ENCODE peak calls at places on chromosome 11, in four cellular contexts. One of them, this sample, is unnamed. For H3K36me3, the result is how much of the 10 kb centered on the place peaks cover.

GRCh38 chr11:93444671-93445073 is 98.5 kb downstream of the SMCO4 start:
- DNase-seq in stomach: no peak
- DNase-seq in fibroblast of lung: peak
- DNase-seq in vagina: no peak
- DNase-seq in this sample: no peak

GRCh38 chr11:19753451-19754041 is 40.9 kb downstream of the NAV2 start:
- DNase-seq in fibroblast of lung: peak
- DNase-seq in stomach: peak
- DNase-seq in vagina: no peak
- DNase-seq in this sample: no peak

GRCh38 chr11:6204708-6205107 is 649 bp upstream of the C11orf42 start:
- DNase-seq in vagina: no peak
- DNase-seq in stomach: no peak
- DNase-seq in fibroblast of lung: no peak
- DNase-seq in this sample: no peak

GRCh38 chr11:36177837-36178236 is 111.4 kb downstream of the COMMD9 start:
- DNase-seq in fibroblast of lung: peak
- DNase-seq in vagina: no peak
- DNase-seq in stomach: no peak
- DNase-seq in this sample: no peak

GRCh38 chr11:87437844-87438223 is 400.1 kb downstream of the TMEM135 start:
- DNase-seq in stomach: no peak
- DNase-seq in vagina: no peak
- DNase-seq in fibroblast of lung: peak
- DNase-seq in this sample: no peak

GRCh38 chr11:126115253-126115540 is 52.5 kb upstream of the CDON start:
- DNase-seq in stomach: peak
- DNase-seq in fibroblast of lung: no peak
- DNase-seq in vagina: no peak
- DNase-seq in this sample: no peak

GRCh38 chr11:87851234-87851633 is 324.0 kb downstream of the RAB38 start:
- DNase-seq in fibroblast of lung: peak
- DNase-seq in vagina: no peak
- DNase-seq in stomach: no peak
- DNase-seq in this sample: no peak

GRCh38 chr11:125072210-125072960 is 9.3 kb downstream of the SLC37A2 start:
- DNase-seq in stomach: no peak
- DNase-seq in fibroblast of lung: no peak
- DNase-seq in vagina: peak
- DNase-seq in this sample: no peak

GRCh38 chr11:125425601-125426000 is 70.5 kb downstream of the FEZ1 start:
- DNase-seq in fibroblast of lung: no peak
- DNase-seq in stomach: no peak
- DNase-seq in vagina: no peak
- DNase-seq in this sample: no peak

GRCh38 chr11:23320131-23320530 is 459.9 kb upstream of the CCDC179 start:
- DNase-seq in fibroblast of lung: peak
- DNase-seq in stomach: no peak
- DNase-seq in vagina: no peak
- DNase-seq in this sample: no peak

GRCh38 chr11:29190313-29190712 is 826.5 kb downstream of the KCNA4 start:
- DNase-seq in fibroblast of lung: no peak
- DNase-seq in vagina: no peak
- DNase-seq in stomach: no peak
- DNase-seq in this sample: no peak

GRCh38 chr11:66466225-66467033 is at the start of gene PELI3:
- DNase-seq in fibroblast of lung: peak
- DNase-seq in stomach: peak
- DNase-seq in vagina: peak
- DNase-seq in this sample: peak
- H3K36me3 ChIP-seq in fibroblast of lung: under half
- H3K36me3 ChIP-seq in stomach: under half
- H3K36me3 ChIP-seq in vagina: under half
- H3K36me3 ChIP-seq in this sample: under half

GRCh38 chr11:131370090-131370751 is at the start of gene NTM:
- DNase-seq in stomach: peak
- DNase-seq in fibroblast of lung: peak
- DNase-seq in vagina: no peak
- DNase-seq in this sample: no peak
- H3K4me3 ChIP-seq in stomach: peak
- H3K4me3 ChIP-seq in fibroblast of lung: no peak
- H3K4me3 ChIP-seq in vagina: peak
- H3K4me3 ChIP-seq in this sample: no peak

GRCh38 chr11:73126804-73127480 is 15.2 kb downstream of the FCHSD2 start:
- DNase-seq in vagina: no peak
- DNase-seq in stomach: no peak
- DNase-seq in fibroblast of lung: no peak
- DNase-seq in this sample: no peak
- H3K36me3 ChIP-seq in vagina: under half
- H3K36me3 ChIP-seq in stomach: under half
- H3K36me3 ChIP-seq in fibroblast of lung: under half
- H3K36me3 ChIP-seq in this sample: under half

GRCh38 chr11:111230122-111230465 is 15.4 kb upstream of the POU2AF2 start:
- DNase-seq in stomach: no peak
- DNase-seq in vagina: no peak
- DNase-seq in fibroblast of lung: no peak
- DNase-seq in this sample: no peak
- H3K4me3 ChIP-seq in stomach: peak
- H3K4me3 ChIP-seq in vagina: peak
- H3K4me3 ChIP-seq in fibroblast of lung: no peak
- H3K4me3 ChIP-seq in this sample: peak

DNA sequence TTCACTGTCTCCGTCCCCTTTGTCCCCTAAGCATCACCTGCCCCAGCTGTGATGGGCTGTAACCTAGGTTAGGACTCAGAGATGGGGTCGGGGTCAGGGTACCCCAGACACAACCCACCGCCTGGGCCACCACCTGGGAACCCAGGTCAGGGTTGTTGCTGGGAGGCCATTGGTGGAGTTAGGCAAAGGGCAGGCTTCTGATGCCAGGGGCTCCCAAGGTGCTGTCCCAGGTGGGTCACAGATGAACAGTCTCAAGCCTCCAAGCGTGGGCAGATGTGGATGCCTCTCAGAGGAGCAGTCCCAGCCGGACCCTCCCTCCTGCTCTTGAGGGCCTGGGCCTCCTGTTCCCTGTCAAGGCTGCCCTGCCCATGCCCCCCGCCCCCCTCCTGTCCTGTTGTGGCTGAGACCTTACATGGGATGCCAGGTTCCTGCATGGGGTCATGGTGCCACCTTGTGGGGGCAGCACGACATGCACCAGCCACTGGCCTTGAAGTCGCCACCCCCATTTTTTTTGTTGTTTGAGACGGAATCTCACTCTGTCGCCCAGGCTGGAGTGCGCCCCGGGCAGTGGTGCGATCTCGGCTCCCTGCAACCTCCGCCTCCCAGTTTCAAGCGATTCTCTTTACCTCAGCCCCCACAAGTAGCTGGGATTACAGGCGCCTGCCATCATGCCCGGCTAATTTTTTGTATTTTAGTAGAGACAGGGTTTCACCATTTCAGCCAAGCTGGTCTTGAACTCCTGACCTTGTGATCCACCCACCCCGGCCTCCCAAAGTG is 12.1 kb downstream of the GATD1 start:
- DNase-seq in stomach: peak
- DNase-seq in fibroblast of lung: peak
- DNase-seq in vagina: no peak
- DNase-seq in this sample: peak
- H3K36me3 ChIP-seq in stomach: half or more
- H3K36me3 ChIP-seq in fibroblast of lung: under half
- H3K36me3 ChIP-seq in vagina: under half
- H3K36me3 ChIP-seq in this sample: under half

DNA sequence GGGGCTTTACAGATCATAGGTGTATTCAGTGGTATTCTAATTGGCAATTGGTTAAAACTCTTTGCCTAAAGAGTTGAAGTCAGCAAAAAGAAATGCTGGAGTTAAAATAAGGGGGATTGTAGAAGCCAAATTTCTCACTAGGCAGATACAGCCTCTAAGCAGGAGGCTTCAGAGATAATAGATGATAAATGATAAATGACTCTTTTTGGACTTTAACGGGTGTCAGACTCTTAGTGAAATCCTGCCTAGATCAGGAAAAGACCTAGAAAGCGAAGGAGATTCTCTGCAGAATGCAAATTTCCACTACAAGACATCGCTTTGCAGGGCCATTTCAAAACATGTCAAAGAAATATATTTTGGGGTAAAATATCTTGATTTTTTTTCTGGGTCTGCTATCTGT is 182.8 kb downstream of the FAM76B start:
- DNase-seq in stomach: no peak
- DNase-seq in vagina: no peak
- DNase-seq in fibroblast of lung: no peak
- DNase-seq in this sample: no peak
- H3K4me3 ChIP-seq in stomach: no peak
- H3K4me3 ChIP-seq in vagina: no peak
- H3K4me3 ChIP-seq in fibroblast of lung: no peak
- H3K4me3 ChIP-seq in this sample: no peak

This sample was measured in naive thymus-derived CD4-positive, alpha-beta T cell.